ENCODE peak calls at places on chromosomes 5 and 9, in ten cellular contexts. A is natural killer cell; S is nephron progenitor cell; Q is DND-41; R is GM13977; V is fibroblast of pulmonary artery; I is endothelial cell; X is CD4-positive, alpha-beta T cell; Z is heart left ventricle; Y is epithelial cell of esophagus. J is an unnamed sample.
A peak's percentile ranks its signal among the peaks of the same experiment; 100 is the strongest.

GRCh38 chr5:174581483-174581882 is 142.9 kb upstream of the MSX2 start:
- DNase-seq in A (no peak), S (peak; percentile 46), Q (peak; percentile 6), R (no peak), V (no peak), I (peak; percentile 58), X (no peak), Z (no peak), Y (no peak), J (no peak)

GRCh38 chr9:17556255-17556654 is 22.6 kb upstream of the SH3GL2 start:
- DNase-seq in A (no peak), S (no peak), Q (no peak), R (no peak), V (no peak), I (no peak), X (no peak), Z (no peak), Y (no peak), J (no peak)

GRCh38 chr9:87113892-87114291 is 166.6 kb upstream of the GAS1 start:
- DNase-seq in A (no peak), S (no peak), Q (no peak), R (no peak), V (no peak), I (no peak), X (no peak), Z (no peak), Y (no peak), J (no peak)

GRCh38 chr5:139384591-139385051 is 1.5 kb upstream of the SLC23A1 start:
- DNase-seq in A (no peak), S (no peak), Q (no peak), R (no peak), V (no peak), I (no peak), X (no peak), Z (peak; percentile 15), Y (no peak), J (no peak)

GRCh38 chr9:111720170-111720569 is 58.8 kb downstream of the GNG10 start:
- DNase-seq in A (no peak), S (no peak), Q (no peak), R (no peak), V (peak; percentile 29), I (no peak), X (no peak), Z (no peak), Y (no peak), J (no peak)

GRCh38 chr9:22160235-22160634 is 151.1 kb upstream of the CDKN2B start:
- DNase-seq in A (no peak), S (no peak), Q (no peak), R (no peak), V (no peak), I (no peak), X (no peak), Z (no peak), Y (no peak), J (no peak)

GRCh38 chr5:53856491-53856890 is 296.1 kb downstream of the NDUFS4 start:
- DNase-seq in A (no peak), S (no peak), Q (no peak), R (no peak), V (no peak), I (no peak), X (no peak), Z (no peak), Y (peak; percentile 28), J (no peak)

GRCh38 chr5:157668356-157668755 is 3.0 kb upstream of the C5orf52 start:
- DNase-seq in A (no peak), S (no peak), Q (no peak), R (no peak), V (no peak), I (no peak), X (no peak), Z (no peak), Y (no peak), J (no peak)

GRCh38 chr9:28671000-28671399 is 1097.7 kb upstream of the C9orf72 start:
- DNase-seq in A (no peak), S (peak; percentile 3), Q (no peak), R (no peak), V (no peak), I (no peak), X (no peak), Z (no peak), Y (no peak), J (no peak)

GRCh38 chr9:99050292-99050911 is 54.5 kb upstream of the TGFBR1 start:
- DNase-seq in A (no peak), S (no peak), Q (no peak), R (no peak), V (no peak), I (no peak), X (no peak), Z (no peak), Y (peak; percentile 44), J (no peak)

GRCh38 chr5:140391312-140391711 is 10.3 kb upstream of the ANKHD1 start:
- DNase-seq in A (no peak), S (no peak), Q (no peak), R (no peak), V (peak; percentile 29), I (no peak), X (no peak), Z (no peak), Y (no peak), J (no peak)

GRCh38 chr5:126360467-126360866 is 62.7 kb upstream of the GRAMD2B start:
- DNase-seq in A (no peak), S (no peak), Q (no peak), R (no peak), V (no peak), I (no peak), X (no peak), Z (no peak), Y (peak; percentile 87), J (no peak)

GRCh38 chr5:14123974-14124482 is 19.1 kb upstream of the TRIO start:
- DNase-seq in A (no peak), S (no peak), Q (no peak), R (no peak), V (no peak), I (no peak), X (no peak), Z (no peak), Y (peak; percentile 54), J (no peak)

GRCh38 chr5:172216345-172216744 is 22.4 kb downstream of the EFCAB9 start:
- DNase-seq in A (no peak), S (no peak), Q (no peak), R (no peak), V (no peak), I (no peak), X (no peak), Z (no peak), Y (no peak), J (no peak)

GRCh38 chr5:177447066-177447610 is 524 bp downstream of the PRR7 start:
- DNase-seq in A (peak; percentile 68), S (peak; percentile 82), Q (peak; percentile 78), R (peak; percentile 91), V (peak; percentile 36), I (peak; percentile 53), X (peak; percentile 69), Z (no peak), Y (peak; percentile 42), J (peak; percentile 56)

GRCh38 chr5:440413-441180 is 2.4 kb upstream of the EXOC3 start:
- DNase-seq in A (no peak), S (no peak), Q (no peak), R (peak; percentile 55), V (no peak), I (no peak), X (no peak), Z (peak; percentile 21), Y (no peak), J (no peak)

GRCh38 chr9:38761334-38761733 is 41.4 kb upstream of the FAM240B start:
- DNase-seq in A (no peak), S (no peak), Q (no peak), R (no peak), V (no peak), I (no peak), X (no peak), Z (no peak), Y (no peak), J (no peak)

GRCh38 chr9:123053711-123054110 is 20.2 kb downstream of the GPR21 start:
- DNase-seq in A (no peak), S (no peak), Q (no peak), R (no peak), V (no peak), I (no peak), X (no peak), Z (no peak), Y (no peak), J (no peak)

DNA sequence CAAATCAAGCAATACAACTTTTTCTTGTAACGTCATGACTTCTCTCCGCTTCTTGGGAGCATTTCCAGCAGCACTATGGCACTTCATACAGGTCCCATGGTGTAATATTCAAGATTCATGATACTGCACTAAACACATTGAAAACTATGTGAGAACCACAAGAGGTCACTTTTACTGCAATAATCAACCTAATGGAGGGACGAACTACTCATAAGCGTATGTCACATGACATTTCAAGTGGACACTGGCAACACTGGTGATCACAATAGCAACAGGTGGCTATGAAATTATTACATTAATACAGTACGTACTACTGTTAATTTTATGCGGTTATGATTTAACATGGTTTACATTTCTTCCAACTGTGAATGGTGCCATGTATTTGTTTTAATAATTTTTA is 78.6 kb upstream of the TBC1D9B start:
- DNase-seq in A (no peak), S (no peak), Q (no peak), R (no peak), V (peak; percentile 23), I (no peak), X (no peak), Z (no peak), Y (peak; percentile 24), J (no peak)
- TF ChIP-seq CTCF in A (no peak), S (no peak), Q (no peak), R (no peak), V (no peak), I (no peak), X (no peak), Z (peak; percentile 34), Y (no peak), J (no peak)

GRCh38 chr5:10031817-10032216 is 217.9 kb downstream of the ATPSCKMT start:
- DNase-seq in A (no peak), S (no peak), Q (no peak), R (no peak), V (no peak), I (no peak), X (no peak), Z (no peak), Y (no peak), J (no peak)
- TF ChIP-seq CTCF in A (no peak), S (no peak), Q (no peak), R (no peak), V (no peak), I (no peak), X (no peak), Z (no peak), Y (peak; percentile 7), J (no peak)

GRCh38 chr9:91991621-91992435 is 41.8 kb upstream of the ROR2 start:
- DNase-seq in A (no peak), S (no peak), Q (no peak), R (no peak), V (no peak), I (no peak), X (no peak), Z (no peak), Y (no peak), J (no peak)
- TF ChIP-seq CTCF in A (no peak), S (no peak), Q (no peak), R (no peak), V (no peak), I (no peak), X (no peak), Z (no peak), Y (no peak), J (no peak)

DNA sequence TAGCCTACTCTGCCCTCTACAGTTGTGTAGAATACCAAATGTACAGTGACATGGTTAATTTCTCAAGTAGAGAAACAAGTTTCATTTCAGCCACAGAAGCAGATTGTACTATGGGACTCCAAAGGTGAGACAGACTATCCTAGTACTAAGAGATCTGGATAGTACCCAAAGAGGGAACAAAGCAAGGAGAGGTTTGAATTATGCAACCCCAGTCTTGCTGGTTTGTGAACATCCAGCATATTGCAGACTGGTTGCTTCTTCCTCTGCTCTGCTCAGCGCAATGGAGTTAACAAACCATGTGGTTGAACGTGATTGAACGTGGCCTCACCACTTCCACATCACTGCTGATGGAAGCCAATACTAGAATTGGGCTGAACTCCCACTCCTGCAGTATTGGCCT is 43.3 kb upstream of the ALDOB start:
- DNase-seq in A (no peak), S (no peak), Q (no peak), R (no peak), V (no peak), I (no peak), X (no peak), Z (no peak), Y (peak; percentile 71), J (no peak)
- TF ChIP-seq CTCF in A (no peak), S (no peak), Q (no peak), R (no peak), V (no peak), I (no peak), X (no peak), Z (no peak), Y (no peak), J (no peak)

J was measured in progenitor cell of endocrine pancreas.